ENCODE peak calls at places on chromosomes 13 and 19, in six cellular contexts. A, E, H, G, M and B are unnamed samples.
A peak's percentile ranks its signal among the peaks of the same experiment; 100 is the strongest.

GRCh38 chr13:52617070-52618060 is 24.9 kb upstream of the HNRNPA1L2 start:
- DNase-seq in M (peak; percentile 87), A (peak; percentile 76), H (peak; percentile 74), E (peak; percentile 91), G (peak; percentile 68), B (peak; percentile 29)

GRCh38 chr13:107347641-107348369 is 779.9 kb upstream of the ARGLU1 start:
- DNase-seq in G (no peak), E (no peak), M (no peak), H (no peak), A (no peak), B (no peak)

GRCh38 chr13:19622189-19622588 is 11.3 kb upstream of the MPHOSPH8 start:
- DNase-seq in H (no peak), A (no peak), E (peak; percentile 22), G (no peak), M (no peak), B (no peak)

GRCh38 chr19:4609878-4610511 is 29.3 kb upstream of the TNFAIP8L1 start:
- DNase-seq in M (no peak), H (no peak), E (peak; percentile 64), G (no peak), A (no peak), B (no peak)

GRCh38 chr19:19860756-19861390 is 4.8 kb upstream of the ZNF253 start:
- DNase-seq in M (peak; percentile 75), A (no peak), H (no peak), G (no peak), E (peak; percentile 97), B (no peak)

GRCh38 chr19:3142292-3142670 is 6.4 kb downstream of the GNA15 start:
- DNase-seq in E (no peak), G (peak; percentile 79), M (no peak), H (no peak), A (no peak), B (no peak)

GRCh38 chr13:22596157-22596863 is 584.5 kb upstream of the SGCG start:
- DNase-seq in E (no peak), G (no peak), A (no peak), M (no peak), H (no peak), B (no peak)

GRCh38 chr19:5262721-5263120 is 77.9 kb downstream of the PTPRS start:
- DNase-seq in A (no peak), E (no peak), H (no peak), M (no peak), G (no peak), B (no peak)

GRCh38 chr13:80945328-80945727 is 604.4 kb upstream of the SPRY2 start:
- DNase-seq in M (peak; percentile 91), E (peak; percentile 79), A (no peak), G (no peak), H (no peak), B (no peak)

GRCh38 chr19:45200614-45201013 is 22.0 kb downstream of the BLOC1S3 start:
- DNase-seq in G (no peak), M (peak; percentile 76), E (peak; percentile 83), A (no peak), H (no peak), B (no peak)

GRCh38 chr13:69109891-69110525 is 997.6 kb upstream of the ATXN8OS start:
- DNase-seq in G (no peak), A (no peak), E (peak; percentile 64), M (peak; percentile 15), H (no peak), B (no peak)

GRCh38 chr13:84137292-84137691 is 255.0 kb upstream of the SLITRK1 start:
- DNase-seq in M (no peak), A (no peak), G (no peak), H (no peak), E (no peak), B (no peak)

GRCh38 chr19:41965127-41965526 is 6.0 kb upstream of the RABAC1 start:
- DNase-seq in M (no peak), A (no peak), G (no peak), E (no peak), H (no peak), B (no peak)

GRCh38 chr13:33125821-33126570 is 109.8 kb downstream of the KL start:
- DNase-seq in A (peak; percentile 60), H (no peak), M (peak; percentile 19), E (peak; percentile 15), G (peak; percentile 86), B (peak; percentile 46)

GRCh38 chr13:75760182-75760981 is 124.3 kb downstream of the LMO7 start:
- DNase-seq in E (no peak), M (no peak), G (peak; percentile 71), A (no peak), H (no peak), B (peak; percentile 76)

GRCh38 chr19:28468701-28469459 is 744.1 kb downstream of the UQCRFS1 start:
- DNase-seq in H (no peak), A (no peak), E (peak; percentile 17), M (peak; percentile 48), G (no peak), B (no peak)

GRCh38 chr13:67844544-67844943 is 614.4 kb upstream of the PCDH9 start:
- DNase-seq in G (no peak), E (no peak), H (no peak), A (no peak), M (no peak), B (no peak)

GRCh38 chr13:97307882-97308624 is 85.9 kb downstream of the MBNL2 start:
- DNase-seq in A (no peak), E (peak; percentile 38), M (peak; percentile 50), G (peak; percentile 28), H (no peak), B (no peak)

GRCh38 chr13:31029129-31029528 is 96.7 kb downstream of the TEX26 start:
- DNase-seq in H (no peak), M (no peak), E (no peak), G (no peak), A (no peak), B (no peak)

GRCh38 chr13:112688560-112689497 is 1.0 kb upstream of the ATP11A start:
- DNase-seq in G (no peak), M (peak; percentile 58), E (peak; percentile 47), H (no peak), A (no peak), B (no peak)

GRCh38 chr19:35509018-35509652 is 4.3 kb downstream of the DMKN start:
- DNase-seq in H (no peak), G (peak; percentile 43), E (peak; percentile 78), A (no peak), M (peak; percentile 62), B (no peak)

GRCh38 chr13:74290324-74290773 is 156.1 kb upstream of the KLF12 start:
- DNase-seq in G (peak; percentile 95), H (no peak), M (peak; percentile 52), E (peak; percentile 93), A (no peak), B (peak; percentile 92)

GRCh38 chr19:49528211-49528771 is 488 bp downstream of the RCN3 start:
- DNase-seq in A (peak; percentile 52), M (no peak), G (no peak), E (peak; percentile 69), H (no peak), B (no peak)

GRCh38 chr13:110229905-110230563 is 76.9 kb downstream of the COL4A1 start:
- DNase-seq in G (no peak), E (no peak), H (no peak), M (no peak), A (no peak), B (no peak)

GRCh38 chr19:677201-677600 is 1.0 kb downstream of the FSTL3 start:
- DNase-seq in G (peak; percentile 67), M (no peak), E (no peak), A (peak; percentile 87), H (peak; percentile 77), B (no peak)

GRCh38 chr13:34357435-34358232 is 539.7 kb downstream of the RFC3 start:
- DNase-seq in M (peak; percentile 3), G (peak; percentile 57), A (no peak), H (no peak), E (peak; percentile 2), B (peak; percentile 61)

GRCh38 chr13:73936001-73936400 is 198.2 kb downstream of the KLF12 start:
- DNase-seq in M (no peak), E (no peak), A (no peak), G (no peak), H (no peak), B (no peak)

GRCh38 chr13:73844986-73845385 is 289.2 kb downstream of the KLF12 start:
- DNase-seq in H (no peak), M (no peak), E (no peak), A (no peak), G (no peak), B (no peak)

DNA sequence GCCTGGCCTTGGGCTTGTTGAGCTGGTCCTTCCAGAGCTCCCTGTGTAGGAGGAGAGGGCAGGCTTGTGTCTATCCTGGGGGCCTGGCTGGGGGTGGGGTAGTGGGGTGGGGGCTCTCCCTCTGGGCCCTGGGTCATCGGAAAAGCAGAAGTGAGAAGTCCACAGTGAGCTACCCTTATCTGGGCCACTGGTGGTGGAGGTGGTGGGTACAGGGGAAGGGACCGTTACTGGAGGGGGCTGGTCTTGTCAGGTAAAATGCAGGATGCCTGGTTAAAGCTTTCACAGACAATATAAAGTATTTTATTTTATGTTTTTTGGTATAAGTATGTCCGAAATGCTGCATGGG is 338 bp upstream of the SIGLEC10 start:
- DNase-seq in M (no peak), G (no peak), A (no peak), H (no peak), E (no peak), B (no peak)
- H3K27ac ChIP-seq in M (no peak overlapping the region), G (no peak overlapping the region), A (no peak overlapping the region), H (no peak overlapping the region), E (no peak overlapping the region), B (no peak overlapping the region)

GRCh38 chr13:48741377-48741776 is 87.6 kb downstream of the CYSLTR2 start:
- DNase-seq in E (no peak), A (no peak), G (no peak), M (no peak), H (no peak), B (no peak)
- H3K27ac ChIP-seq in E (no peak overlapping the region), A (no peak overlapping the region), G (no peak overlapping the region), M (no peak overlapping the region), H (no peak overlapping the region), B (no peak overlapping the region)

DNA sequence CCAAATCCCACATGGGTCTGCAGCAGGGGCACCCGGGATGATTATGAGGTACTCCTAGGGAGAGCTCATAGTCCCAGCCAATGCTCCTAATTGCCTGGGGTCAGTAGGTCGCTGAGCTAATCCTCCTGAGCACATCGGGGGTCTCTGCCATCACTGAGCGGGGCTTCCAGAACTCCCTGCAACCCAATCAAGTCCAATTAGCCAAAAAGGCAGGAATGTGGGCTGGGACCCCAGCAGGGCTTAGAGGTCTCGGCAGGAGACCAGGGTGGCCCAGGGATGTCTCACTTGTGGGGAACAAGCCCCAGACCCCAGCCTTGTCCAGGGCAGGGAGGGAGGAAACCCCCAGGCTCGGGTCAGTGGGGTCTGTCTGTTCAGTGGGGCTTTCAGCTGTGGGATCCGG is 17.1 kb upstream of the CPAMD8 start:
- DNase-seq in G (no peak), M (peak; percentile 79), A (no peak), E (no peak), H (no peak), B (no peak)
- H3K27ac ChIP-seq in G (no peak overlapping the region), M (peak overlapping the region; percentile 54), A (no peak overlapping the region), E (no peak overlapping the region), H (no peak overlapping the region), B (no peak overlapping the region)

DNA sequence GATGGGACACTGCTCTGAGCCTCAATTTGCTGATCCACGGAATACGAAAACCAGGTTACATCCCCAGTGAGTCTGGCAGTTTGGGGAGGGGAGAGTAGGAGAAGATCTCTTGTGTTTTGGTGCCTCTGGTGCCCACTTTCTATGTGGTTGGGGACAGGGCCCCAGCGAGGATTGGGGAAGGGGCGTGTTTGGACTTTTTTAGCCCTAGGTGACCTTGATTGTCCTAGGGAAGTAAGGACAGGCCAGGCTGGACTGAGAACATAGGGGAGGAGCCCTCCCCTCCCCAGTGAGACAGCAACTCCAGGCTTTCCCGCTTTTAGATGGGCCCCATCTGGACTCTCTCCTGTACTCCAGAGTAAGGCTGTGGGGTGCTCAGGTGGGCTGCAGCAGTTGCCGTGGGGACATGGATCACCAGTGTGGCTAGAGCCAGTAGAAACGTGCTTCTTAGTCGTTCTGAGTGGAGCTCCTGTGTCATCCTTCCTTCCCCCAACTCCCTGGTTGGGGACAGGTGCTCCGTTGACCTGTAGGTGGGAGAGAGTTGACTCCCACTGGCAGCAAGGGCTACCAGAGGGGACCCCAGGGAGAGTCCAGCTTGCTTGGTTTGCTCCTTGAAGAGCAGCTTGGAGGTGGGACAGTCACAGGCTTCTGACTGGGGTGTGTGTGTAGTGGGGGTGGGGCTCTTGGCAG is 4.3 kb downstream of the EGLN2 start:
- DNase-seq in G (no peak), H (no peak), M (no peak), E (no peak), A (no peak), B (no peak)
- H3K27ac ChIP-seq in G (no peak overlapping the region), H (peak overlapping the region; percentile 94), M (peak overlapping the region; percentile 13), E (peak overlapping the region; percentile 64), A (peak overlapping the region; percentile 64), B (no peak overlapping the region)